ENCODE peak calls at places on chromosomes 4 and X, in six cellular contexts. Y is OCI-LY7, R is PC-3, Q is cardiac muscle cell, D is mesenchymal stem cell, H is SK-N-MC. G is an unnamed sample.
A peak's percentile ranks its signal among the peaks of the same experiment; 100 is the strongest.

GRCh38 chr4:40301592-40301991 is 33.5 kb upstream of the CHRNA9 start:
- DNase-seq in D (no peak), H (no peak), R (no peak), Y (peak; percentile 98), Q (no peak), G (peak; percentile 95)

GRCh38 chrX:15985937-15986336 is 131.3 kb upstream of the AP1S2 start:
- DNase-seq in D (no peak), Q (no peak), Y (no peak), R (peak; percentile 6), H (no peak), G (no peak)

GRCh38 chr4:107744532-107744931 is 24.5 kb upstream of the PAPSS1 start:
- DNase-seq in Y (no peak), H (no peak), D (no peak), R (no peak), Q (no peak), G (no peak)

GRCh38 chrX:110915120-110915519 is 119.5 kb upstream of the CHRDL1 start:
- DNase-seq in R (no peak), D (peak; percentile 9), Y (no peak), Q (no peak), H (no peak), G (no peak)

GRCh38 chr4:98864560-98864959 is 64.4 kb downstream of the EIF4E start:
- DNase-seq in D (no peak), H (no peak), Q (no peak), Y (no peak), R (peak; percentile 77), G (no peak)

GRCh38 chr4:1856071-1856919 is at the start of gene LETM1:
- DNase-seq in Y (peak; percentile 95), H (no peak), D (peak; percentile 91), Q (peak; percentile 96), R (peak; percentile 91), G (peak; percentile 88)

GRCh38 chr4:6548201-6548881 is 26.6 kb upstream of the MAN2B2 start:
- DNase-seq in R (peak; percentile 65), D (peak; percentile 20), Y (peak; percentile 19), H (no peak), Q (peak; percentile 62), G (no peak)

GRCh38 chr4:159498371-159499115 is 395.7 kb downstream of the RAPGEF2 start:
- DNase-seq in Y (no peak), Q (no peak), D (no peak), R (no peak), H (no peak), G (no peak)

GRCh38 chr4:38979081-38979480 is 53.1 kb downstream of the TMEM156 start:
- DNase-seq in R (no peak), Q (no peak), Y (no peak), H (no peak), D (no peak), G (no peak)

GRCh38 chrX:30489323-30489722 is 88.2 kb downstream of the TASL start:
- DNase-seq in R (peak; percentile 39), Q (peak; percentile 46), Y (no peak), D (no peak), H (no peak), G (no peak)

GRCh38 chrX:134171661-134172587 is 65.1 kb upstream of the CCDC160 start:
- DNase-seq in R (no peak), Y (no peak), D (peak; percentile 6), Q (peak; percentile 75), H (no peak), G (peak; percentile 27)

GRCh38 chr4:37661643-37662221 is 24.4 kb downstream of the RELL1 start:
- DNase-seq in Y (no peak), Q (no peak), R (no peak), H (no peak), D (peak; percentile 46), G (no peak)

GRCh38 chrX:119206203-119206602 is 29.9 kb upstream of the PGRMC1 start:
- DNase-seq in Q (no peak), H (no peak), R (no peak), D (no peak), Y (peak; percentile 1), G (no peak)

GRCh38 chr4:101156619-101157310 is 190.6 kb downstream of the PPP3CA start:
- DNase-seq in H (no peak), D (no peak), Y (no peak), Q (no peak), R (no peak), G (no peak)

GRCh38 chr4:70632028-70632427 is 3.5 kb downstream of the ENAM start:
- DNase-seq in Q (no peak), Y (no peak), D (no peak), R (peak; percentile 95), H (no peak), G (no peak)

GRCh38 chrX:149799095-149799721 is 17.5 kb downstream of the MAGEA9 start:
- DNase-seq in Y (no peak), H (no peak), R (no peak), D (no peak), Q (no peak), G (no peak)

GRCh38 chr4:26196567-26196966 is 124.2 kb upstream of the RBPJ start:
- DNase-seq in R (no peak), Q (no peak), D (no peak), H (no peak), Y (no peak), G (no peak)

GRCh38 chr4:3255611-3256186 is 6.7 kb downstream of the MSANTD1 start:
- DNase-seq in Q (no peak), H (no peak), R (no peak), Y (no peak), D (no peak), G (no peak)

GRCh38 chrX:110614596-110614995 is 181.0 kb downstream of the CHRDL1 start:
- DNase-seq in Q (no peak), D (no peak), H (no peak), Y (no peak), R (no peak), G (no peak)

GRCh38 chr4:147482281-147482680 is 1.4 kb downstream of the EDNRA start:
- DNase-seq in H (no peak), R (peak; percentile 30), D (no peak), Y (no peak), Q (no peak), G (no peak)

GRCh38 chr4:155025762-155026457 is 182.5 kb upstream of the NPY2R start:
- DNase-seq in Q (peak; percentile 70), H (no peak), R (peak; percentile 79), Y (no peak), D (no peak), G (no peak)

GRCh38 chrX:20177093-20177492 is 35.5 kb upstream of the EIF1AX start:
- DNase-seq in H (no peak), R (no peak), Y (no peak), Q (no peak), D (no peak), G (no peak)

GRCh38 chrX:20171887-20172286 is 30.2 kb upstream of the EIF1AX start:
- DNase-seq in Y (no peak), R (no peak), Q (no peak), D (no peak), H (no peak), G (no peak)

GRCh38 chrX:20173856-20174255 is 32.2 kb upstream of the EIF1AX start:
- DNase-seq in D (no peak), R (peak; percentile 40), Y (no peak), Q (no peak), H (no peak), G (no peak)

DNA sequence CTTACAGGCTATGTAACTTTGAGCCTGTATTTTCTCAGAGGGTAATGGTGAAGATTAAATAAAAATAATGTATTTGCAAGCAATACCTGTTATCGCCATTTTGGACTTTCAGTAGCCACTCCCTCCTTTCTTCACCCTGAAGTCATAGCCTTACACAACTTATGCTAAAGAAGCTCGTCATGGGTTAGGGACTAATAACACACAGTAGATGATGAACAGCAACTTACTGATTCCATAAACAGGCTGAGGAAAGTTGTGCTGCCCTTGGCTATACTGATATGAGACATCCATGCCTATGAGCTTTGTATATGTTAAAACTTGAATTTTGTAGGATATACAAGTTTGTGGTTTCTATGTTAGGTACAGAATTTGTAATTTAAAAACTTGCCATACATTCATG is 31.7 kb upstream of the EIF1AX start:
- DNase-seq in Q (no peak), R (no peak), D (no peak), Y (no peak), H (no peak), G (no peak)
- H3K36me3 ChIP-seq in Q (no peaks in the 10 kb centered on the region), R (peaks cover 15% of the 10 kb centered on the region), D (peaks cover 82% of the 10 kb centered on the region), Y (peaks cover 52% of the 10 kb centered on the region), H (peaks cover 11% of the 10 kb centered on the region), G (peaks cover 5% of the 10 kb centered on the region)

DNA sequence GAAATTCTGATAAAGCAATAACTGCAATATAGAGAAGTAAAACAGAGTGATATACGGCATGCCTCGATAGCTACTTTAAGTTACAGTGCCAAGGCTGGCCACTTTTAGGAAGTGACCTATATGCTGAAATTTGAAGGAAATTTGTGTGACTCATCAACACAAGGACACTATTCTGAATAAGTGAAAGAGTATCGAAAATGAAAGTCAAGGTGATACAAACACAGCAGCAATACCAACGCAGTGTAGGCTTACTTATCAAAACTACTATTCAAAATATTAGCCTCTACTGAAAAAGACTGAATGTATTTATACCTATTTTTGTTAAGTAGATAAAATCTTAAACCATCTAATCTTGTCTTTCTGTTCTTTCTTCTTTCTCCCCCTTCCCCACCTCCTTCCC is 459.9 kb upstream of the GNPDA2 start:
- DNase-seq in R (no peak), D (no peak), Q (no peak), H (no peak), Y (no peak), G (no peak)
- H3K27ac ChIP-seq in R (no peak overlapping the region), D (no peak overlapping the region), Q (no peak overlapping the region), H (no peak overlapping the region), Y (no peak overlapping the region), G (no peak overlapping the region)

DNA sequence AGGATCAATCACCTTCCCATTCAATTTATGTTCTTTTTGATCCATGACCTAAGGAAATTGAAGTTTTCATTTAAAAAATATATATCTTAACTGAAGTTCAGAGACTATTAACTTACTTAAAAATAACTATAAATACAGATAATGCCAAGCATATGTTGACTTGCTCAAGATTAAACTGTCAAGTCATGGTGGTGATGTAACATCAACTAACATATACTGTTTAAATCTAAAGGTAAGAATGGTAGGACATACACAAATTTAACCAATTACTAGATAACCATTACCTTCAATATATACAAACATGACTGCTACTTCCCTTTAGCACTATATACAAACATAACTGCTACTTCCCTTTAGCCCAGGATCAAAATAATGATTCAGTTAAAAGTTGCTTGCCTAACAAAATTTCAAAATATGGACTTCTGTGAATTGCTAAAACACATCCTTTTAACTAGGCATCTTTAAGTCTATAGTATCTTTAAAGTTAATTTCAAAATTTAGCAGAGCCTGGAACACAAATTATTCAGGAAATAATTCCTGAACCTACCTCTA is 14.9 kb downstream of the HNRNPD start:
- DNase-seq in Q (no peak), R (no peak), H (no peak), Y (no peak), D (no peak), G (no peak)
- H3K36me3 ChIP-seq in Q (peaks cover 48% of the 10 kb centered on the region), R (peaks cover 59% of the 10 kb centered on the region), H (peaks cover 74% of the 10 kb centered on the region), Y (peaks cover 97% of the 10 kb centered on the region), D (peaks cover 54% of the 10 kb centered on the region), G (peaks cover 25% of the 10 kb centered on the region)

GRCh38 chr4:144562019-144562740 is 83.8 kb upstream of the HHIP start:
- DNase-seq in D (no peak), H (no peak), R (no peak), Q (peak; percentile 13), Y (no peak), G (no peak)

GRCh38 chr4:144556636-144557035 is 89.3 kb upstream of the HHIP start:
- DNase-seq in Y (no peak), R (no peak), H (no peak), Q (no peak), D (no peak), G (no peak)

DNA sequence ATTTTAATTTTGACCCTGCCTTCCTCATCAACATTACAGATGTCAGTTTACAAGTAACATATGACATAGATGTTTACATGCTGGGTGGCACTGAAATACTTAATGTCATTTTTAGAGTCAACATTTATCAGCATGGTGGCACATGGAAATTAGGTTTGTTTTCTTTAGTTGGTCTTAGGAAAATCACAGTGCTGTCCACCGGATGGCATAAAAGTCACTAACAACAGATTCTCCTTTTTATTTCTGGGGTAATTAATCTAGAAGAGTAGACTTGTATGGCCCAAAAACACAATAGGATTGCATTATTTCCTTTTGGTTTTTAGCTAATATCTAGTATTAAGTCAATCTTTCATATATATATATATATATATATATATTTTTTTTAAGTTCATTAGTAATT is 88.6 kb upstream of the HHIP start:
- DNase-seq in R (peak; percentile 30), H (no peak), D (no peak), Q (no peak), Y (no peak), G (no peak)
- H3K27ac ChIP-seq in R (no peak overlapping the region), H (no peak overlapping the region), D (no peak overlapping the region), Q (no peak overlapping the region), Y (no peak overlapping the region), G (no peak overlapping the region)